ENCODE peak calls at places on chromosomes 16 and 17, in ten cellular contexts. M is SW480; B is amygdala; Z is hepatic stellate cell; I is naive B cell; Q is activated T-helper 9 cell treated with anti-CD3 and anti-CD28 coated beads, Interleukin-2, amount 50 U/mL, for 16 hours; O is HEK293T; H is BJ; Y is nucleus accumbens; C is NCI-H1694. R is an unnamed sample.

GRCh38 chr16:71895679-71896385 is 501 bp downstream of the IST1 start:
- DNase-seq in Q (no peak), O (peak; percentile 25), M (no peak), I (no peak), Y (no peak), B (no peak), Z (peak; percentile 61), H (no peak), C (no peak), R (peak; percentile 63)

GRCh38 chr16:13923703-13924298 is 3.8 kb downstream of the ERCC4 start:
- DNase-seq in B (no peak), I (peak; percentile 40), C (peak; percentile 50), M (peak; percentile 65), O (peak; percentile 40), H (no peak), Y (no peak), Q (no peak), Z (peak; percentile 27), R (no peak)

GRCh38 chr17:77842148-77842905 is 116.2 kb upstream of the TNRC6C start:
- DNase-seq in M (peak; percentile 68), Q (no peak), I (no peak), O (no peak), B (no peak), C (no peak), Y (no peak), Z (peak; percentile 38), H (no peak), R (no peak)

GRCh38 chr16:603221-603620 is 13.4 kb downstream of the RAB40C start:
- DNase-seq in B (no peak), Q (no peak), Z (no peak), H (no peak), M (no peak), Y (no peak), O (no peak), C (no peak), I (no peak), R (no peak)

GRCh38 chr16:58709338-58709737 is 24.8 kb upstream of the SLC38A7 start:
- DNase-seq in O (no peak), Z (no peak), Y (no peak), C (no peak), B (no peak), I (no peak), M (no peak), Q (no peak), H (no peak), R (no peak)

GRCh38 chr16:50369133-50369804 is 481 bp upstream of the BRD7 start:
- DNase-seq in O (no peak), I (no peak), M (no peak), Y (no peak), Z (no peak), Q (no peak), H (no peak), C (no peak), B (no peak), R (no peak)

GRCh38 chr17:62652251-62653001 is 25.0 kb downstream of the MRC2 start:
- DNase-seq in C (no peak), O (peak; percentile 43), M (peak; percentile 68), Q (no peak), Z (peak; percentile 83), I (peak; percentile 39), H (no peak), Y (no peak), B (no peak), R (peak; percentile 93)

GRCh38 chr17:19250421-19251141 is 13.4 kb downstream of the EPN2 start:
- DNase-seq in M (no peak), B (peak; percentile 66), Q (no peak), O (no peak), Y (peak; percentile 84), I (no peak), C (peak; percentile 65), Z (no peak), H (no peak), R (no peak)

GRCh38 chr17:41546819-41547218 is 18.7 kb upstream of the KRT19 start:
- DNase-seq in O (no peak), Z (no peak), C (no peak), M (no peak), Y (no peak), Q (no peak), I (no peak), H (no peak), B (no peak), R (no peak)

GRCh38 chr17:80029235-80029974 is 6.3 kb downstream of the TBC1D16 start:
- DNase-seq in M (no peak), B (peak; percentile 9), Z (peak; percentile 92), Q (no peak), H (peak; percentile 43), Y (no peak), O (no peak), C (peak; percentile 89), I (no peak), R (peak; percentile 73)

GRCh38 chr17:59331929-59332889 is 754 bp downstream of the YPEL2 start:
- DNase-seq in M (no peak), C (no peak), I (peak; percentile 32), Z (peak; percentile 35), Y (no peak), B (no peak), H (no peak), O (peak; percentile 34), Q (peak; percentile 9), R (peak; percentile 71)

GRCh38 chr16:8788578-8789172 is 8.8 kb downstream of the TMEM186 start:
- DNase-seq in O (no peak), B (no peak), Y (no peak), Q (no peak), H (no peak), I (no peak), M (peak; percentile 64), Z (no peak), C (no peak), R (no peak)

R was measured in islet precursor cell.